ENCODE peak calls at places on chromosomes 13 and 19, in five cellular contexts. One of them, this sample, is unnamed.

GRCh38 chr13:111882351-111882750 is 184.6 kb upstream of the SOX1 start:
- DNase-seq in adipocyte: no peak
- DNase-seq in PC-9: no peak
- DNase-seq in endodermal cell: peak; percentile 26
- DNase-seq in ascending aorta: no peak
- DNase-seq in this sample: no peak

GRCh38 chr19:55353803-55354697 is 469 bp downstream of the COX6B2 start:
- DNase-seq in PC-9: peak; percentile 85
- DNase-seq in ascending aorta: peak; percentile 78
- DNase-seq in endodermal cell: peak; percentile 94
- DNase-seq in adipocyte: peak; percentile 74
- DNase-seq in this sample: no peak

GRCh38 chr13:71866173-71867091 is 572 bp downstream of the DACH1 start:
- DNase-seq in adipocyte: peak; percentile 24
- DNase-seq in endodermal cell: peak; percentile 76
- DNase-seq in ascending aorta: peak; percentile 59
- DNase-seq in PC-9: peak; percentile 47
- DNase-seq in this sample: no peak

GRCh38 chr19:52219611-52220010 is 29.8 kb downstream of the PPP2R1A start:
- DNase-seq in PC-9: no peak
- DNase-seq in endodermal cell: no peak
- DNase-seq in adipocyte: no peak
- DNase-seq in ascending aorta: peak; percentile 53
- DNase-seq in this sample: peak; percentile 49

GRCh38 chr19:10270180-10270615 is 722 bp upstream of the ICAM1 start:
- DNase-seq in adipocyte: no peak
- DNase-seq in ascending aorta: peak; percentile 87
- DNase-seq in PC-9: no peak
- DNase-seq in endodermal cell: peak; percentile 64
- DNase-seq in this sample: peak; percentile 49

GRCh38 chr19:54462072-54462712 is 1.4 kb downstream of the LENG9 start:
- DNase-seq in PC-9: peak; percentile 49
- DNase-seq in endodermal cell: no peak
- DNase-seq in ascending aorta: peak; percentile 62
- DNase-seq in adipocyte: no peak
- DNase-seq in this sample: no peak

GRCh38 chr19:2337329-2337707 is 8.8 kb downstream of the SPPL2B start:
- DNase-seq in PC-9: no peak
- DNase-seq in ascending aorta: no peak
- DNase-seq in adipocyte: no peak
- DNase-seq in endodermal cell: peak; percentile 86
- DNase-seq in this sample: no peak

GRCh38 chr13:81018936-81019335 is 678.0 kb upstream of the SPRY2 start:
- DNase-seq in adipocyte: no peak
- DNase-seq in endodermal cell: no peak
- DNase-seq in ascending aorta: no peak
- DNase-seq in PC-9: no peak
- DNase-seq in this sample: no peak

GRCh38 chr13:45521292-45521691 is 56.6 kb downstream of the COG3 start:
- DNase-seq in PC-9: no peak
- DNase-seq in adipocyte: peak; percentile 85
- DNase-seq in ascending aorta: no peak
- DNase-seq in endodermal cell: no peak
- DNase-seq in this sample: no peak

GRCh38 chr13:94344126-94344863 is 135.2 kb downstream of the DCT start:
- DNase-seq in endodermal cell: no peak
- DNase-seq in ascending aorta: no peak
- DNase-seq in adipocyte: peak; percentile 45
- DNase-seq in PC-9: no peak
- DNase-seq in this sample: no peak

GRCh38 chr19:3276341-3276799 is 51.9 kb downstream of the CELF5 start:
- DNase-seq in ascending aorta: no peak
- DNase-seq in endodermal cell: peak; percentile 99
- DNase-seq in PC-9: peak; percentile 58
- DNase-seq in adipocyte: no peak
- DNase-seq in this sample: no peak

GRCh38 chr19:55649579-55650557 is 1.9 kb downstream of the CCDC106 start:
- DNase-seq in endodermal cell: no peak
- DNase-seq in adipocyte: no peak
- DNase-seq in PC-9: no peak
- DNase-seq in ascending aorta: no peak
- DNase-seq in this sample: no peak

GRCh38 chr13:99802416-99802815 is 169.2 kb downstream of the ZIC5 start:
- DNase-seq in endodermal cell: no peak
- DNase-seq in ascending aorta: no peak
- DNase-seq in adipocyte: no peak
- DNase-seq in PC-9: no peak
- DNase-seq in this sample: no peak

GRCh38 chr13:29266743-29267142 is 328.7 kb downstream of the SLC7A1 start:
- DNase-seq in adipocyte: no peak
- DNase-seq in ascending aorta: no peak
- DNase-seq in endodermal cell: no peak
- DNase-seq in PC-9: no peak
- DNase-seq in this sample: no peak

GRCh38 chr13:30676672-30677071 is 58.7 kb upstream of the ALOX5AP start:
- DNase-seq in ascending aorta: no peak
- DNase-seq in PC-9: no peak
- DNase-seq in adipocyte: no peak
- DNase-seq in endodermal cell: no peak
- DNase-seq in this sample: no peak

GRCh38 chr13:71240906-71241305 is 626.1 kb downstream of the DACH1 start:
- DNase-seq in endodermal cell: peak; percentile 39
- DNase-seq in ascending aorta: no peak
- DNase-seq in PC-9: no peak
- DNase-seq in adipocyte: peak; percentile 1
- DNase-seq in this sample: no peak

GRCh38 chr13:67230774-67231480 is 791 bp upstream of the PCDH9 start:
- DNase-seq in PC-9: peak; percentile 54
- DNase-seq in ascending aorta: peak; percentile 71
- DNase-seq in endodermal cell: peak; percentile 84
- DNase-seq in adipocyte: peak; percentile 90
- DNase-seq in this sample: peak; percentile 14

GRCh38 chr13:74070065-74070464 is 64.1 kb downstream of the KLF12 start:
- DNase-seq in ascending aorta: no peak
- DNase-seq in endodermal cell: no peak
- DNase-seq in adipocyte: no peak
- DNase-seq in PC-9: no peak
- DNase-seq in this sample: no peak

GRCh38 chr19:55435020-55435419 is 8.1 kb downstream of the SHISA7 start:
- DNase-seq in endodermal cell: no peak
- DNase-seq in ascending aorta: no peak
- DNase-seq in adipocyte: no peak
- DNase-seq in PC-9: no peak
- DNase-seq in this sample: no peak

GRCh38 chr13:38348890-38349289 is 761 bp upstream of the UFM1 start:
- DNase-seq in endodermal cell: no peak
- DNase-seq in ascending aorta: no peak
- DNase-seq in PC-9: peak; percentile 4
- DNase-seq in adipocyte: peak; percentile 59
- DNase-seq in this sample: no peak

GRCh38 chr19:48543121-48543710 is 8.8 kb upstream of the SULT2B1 start:
- DNase-seq in adipocyte: no peak
- DNase-seq in PC-9: peak; percentile 96
- DNase-seq in endodermal cell: peak; percentile 68
- DNase-seq in ascending aorta: no peak
- DNase-seq in this sample: no peak

GRCh38 chr13:20989883-20990282 is 71.5 kb downstream of the LATS2 start:
- DNase-seq in adipocyte: no peak
- DNase-seq in PC-9: no peak
- DNase-seq in endodermal cell: no peak
- DNase-seq in ascending aorta: no peak
- DNase-seq in this sample: no peak

GRCh38 chr13:50421457-50422130 is 406.4 kb downstream of the KCNRG start:
- DNase-seq in PC-9: no peak
- DNase-seq in ascending aorta: no peak
- DNase-seq in endodermal cell: no peak
- DNase-seq in adipocyte: no peak
- DNase-seq in this sample: no peak

GRCh38 chr19:55283548-55284393 is at the start of gene BRSK1:
- DNase-seq in PC-9: peak; percentile 34
- DNase-seq in adipocyte: peak; percentile 87
- DNase-seq in ascending aorta: peak; percentile 83
- DNase-seq in endodermal cell: peak; percentile 95
- DNase-seq in this sample: no peak

GRCh38 chr19:1947651-1948209 is 6.8 kb downstream of the CSNK1G2 start:
- DNase-seq in PC-9: peak; percentile 27
- DNase-seq in endodermal cell: no peak
- DNase-seq in ascending aorta: no peak
- DNase-seq in adipocyte: no peak
- DNase-seq in this sample: no peak

GRCh38 chr13:93549326-93549855 is 322.8 kb downstream of the GPC6 start:
- DNase-seq in endodermal cell: peak; percentile 47
- DNase-seq in PC-9: no peak
- DNase-seq in adipocyte: no peak
- DNase-seq in ascending aorta: no peak
- DNase-seq in this sample: no peak

GRCh38 chr19:55913643-55914268 is 18.4 kb downstream of the NLRP13 start:
- DNase-seq in PC-9: peak; percentile 10
- DNase-seq in adipocyte: no peak
- DNase-seq in ascending aorta: no peak
- DNase-seq in endodermal cell: peak; percentile 53
- DNase-seq in this sample: no peak

GRCh38 chr13:43561081-43561480 is 225.7 kb downstream of the ENOX1 start:
- DNase-seq in adipocyte: no peak
- DNase-seq in ascending aorta: no peak
- DNase-seq in endodermal cell: no peak
- DNase-seq in PC-9: no peak
- DNase-seq in this sample: no peak

GRCh38 chr13:26629260-26629659 is 71.8 kb downstream of the WASF3 start:
- DNase-seq in PC-9: no peak
- DNase-seq in endodermal cell: peak; percentile 64
- DNase-seq in adipocyte: no peak
- DNase-seq in ascending aorta: no peak
- DNase-seq in this sample: no peak

GRCh38 chr19:738509-739128 is 12.3 kb upstream of the MISP start:
- DNase-seq in PC-9: no peak
- DNase-seq in adipocyte: no peak
- DNase-seq in endodermal cell: no peak
- DNase-seq in ascending aorta: no peak
- DNase-seq in this sample: no peak

GRCh38 chr13:40170982-40171381 is 495.5 kb downstream of the FOXO1 start:
- DNase-seq in endodermal cell: peak; percentile 49
- DNase-seq in adipocyte: no peak
- DNase-seq in ascending aorta: peak; percentile 43
- DNase-seq in PC-9: no peak
- DNase-seq in this sample: no peak

GRCh38 chr13:40171566-40171965 is 494.9 kb downstream of the FOXO1 start:
- DNase-seq in adipocyte: no peak
- DNase-seq in PC-9: no peak
- DNase-seq in ascending aorta: no peak
- DNase-seq in endodermal cell: no peak
- DNase-seq in this sample: no peak

GRCh38 chr13:40172149-40172591 is 494.3 kb downstream of the FOXO1 start:
- DNase-seq in endodermal cell: peak; percentile 71
- DNase-seq in adipocyte: no peak
- DNase-seq in PC-9: no peak
- DNase-seq in ascending aorta: peak; percentile 61
- DNase-seq in this sample: no peak

GRCh38 chr13:40175639-40176038 is 490.8 kb downstream of the FOXO1 start:
- DNase-seq in PC-9: no peak
- DNase-seq in endodermal cell: no peak
- DNase-seq in adipocyte: no peak
- DNase-seq in ascending aorta: no peak
- DNase-seq in this sample: no peak

GRCh38 chr13:40172878-40173277 is 493.6 kb downstream of the FOXO1 start:
- DNase-seq in endodermal cell: no peak
- DNase-seq in PC-9: no peak
- DNase-seq in adipocyte: no peak
- DNase-seq in ascending aorta: no peak
- DNase-seq in this sample: no peak
- H3K4me1 ChIP-seq in endodermal cell: peaks cover 6% of the 10 kb centered on the region
- H3K4me1 ChIP-seq in PC-9: peaks cover 5% of the 10 kb centered on the region
- H3K4me1 ChIP-seq in adipocyte: peaks cover 28% of the 10 kb centered on the region
- H3K4me1 ChIP-seq in ascending aorta: no peaks in the 10 kb centered on the region
- H3K4me1 ChIP-seq in this sample: peaks cover 4% of the 10 kb centered on the region

GRCh38 chr19:36687214-36688056 is at the start of gene ZNF567:
- DNase-seq in adipocyte: peak; percentile 98
- DNase-seq in PC-9: peak; percentile 98
- DNase-seq in ascending aorta: peak; percentile 98
- DNase-seq in endodermal cell: peak; percentile 99
- DNase-seq in this sample: peak; percentile 96
- H3K4me3 ChIP-seq in adipocyte: peak within 1 kb of the TSS; percentile 99
- H3K4me3 ChIP-seq in PC-9: peak within 1 kb of the TSS; percentile 82
- H3K4me3 ChIP-seq in ascending aorta: peak within 1 kb of the TSS; percentile 68
- H3K4me3 ChIP-seq in endodermal cell: peak within 1 kb of the TSS; percentile 99
- H3K4me3 ChIP-seq in this sample: peak within 1 kb of the TSS; percentile 95

GRCh38 chr13:23752111-23753001 is 136.8 kb downstream of the MIPEP start:
- DNase-seq in PC-9: no peak
- DNase-seq in ascending aorta: no peak
- DNase-seq in adipocyte: peak; percentile 38
- DNase-seq in endodermal cell: no peak
- DNase-seq in this sample: no peak

GRCh38 chr13:23751195-23751594 is 138.0 kb downstream of the MIPEP start:
- DNase-seq in adipocyte: peak; percentile 23
- DNase-seq in ascending aorta: no peak
- DNase-seq in PC-9: no peak
- DNase-seq in endodermal cell: no peak
- DNase-seq in this sample: no peak

GRCh38 chr13:23754506-23754905 is 134.7 kb downstream of the MIPEP start:
- DNase-seq in endodermal cell: no peak
- DNase-seq in PC-9: no peak
- DNase-seq in adipocyte: peak; percentile 49
- DNase-seq in ascending aorta: no peak
- DNase-seq in this sample: no peak

GRCh38 chr13:23753523-23753922 is 135.7 kb downstream of the MIPEP start:
- DNase-seq in endodermal cell: no peak
- DNase-seq in PC-9: peak; percentile 11
- DNase-seq in ascending aorta: no peak
- DNase-seq in adipocyte: peak; percentile 65
- DNase-seq in this sample: no peak

GRCh38 chr13:23755040-23755439 is 134.2 kb downstream of the MIPEP start:
- DNase-seq in ascending aorta: no peak
- DNase-seq in adipocyte: no peak
- DNase-seq in PC-9: no peak
- DNase-seq in endodermal cell: no peak
- DNase-seq in this sample: no peak
- H3K4me1 ChIP-seq in ascending aorta: no peaks in the 10 kb centered on the region
- H3K4me1 ChIP-seq in adipocyte: peaks cover 33% of the 10 kb centered on the region
- H3K4me1 ChIP-seq in PC-9: no peaks in the 10 kb centered on the region
- H3K4me1 ChIP-seq in endodermal cell: no peaks in the 10 kb centered on the region
- H3K4me1 ChIP-seq in this sample: no peaks in the 10 kb centered on the region

DNA sequence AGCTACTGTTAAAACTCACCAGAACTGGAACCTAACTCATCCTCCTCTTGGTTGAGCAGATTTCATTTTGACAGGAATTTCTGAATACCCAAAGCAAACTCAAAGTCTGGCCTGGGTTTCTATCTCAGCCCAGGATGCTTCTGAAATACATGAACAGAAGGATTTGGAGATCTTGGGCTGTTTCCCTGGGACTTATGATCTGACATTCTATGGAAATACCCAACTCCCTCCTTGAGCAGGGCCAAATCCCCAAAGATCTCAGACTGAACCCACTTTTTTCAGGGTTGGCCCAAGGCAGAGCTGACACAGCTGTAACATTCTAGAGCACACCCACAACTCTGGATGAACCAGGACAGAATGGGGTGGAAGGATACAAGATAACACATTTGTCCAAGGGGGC is 1.1 kb upstream of the ITM2B start:
- DNase-seq in ascending aorta: no peak
- DNase-seq in endodermal cell: no peak
- DNase-seq in PC-9: no peak
- DNase-seq in adipocyte: no peak
- DNase-seq in this sample: no peak
- H3K4me3 ChIP-seq in ascending aorta: peak overlapping the region; percentile 99
- H3K4me3 ChIP-seq in endodermal cell: no peak overlapping the region
- H3K4me3 ChIP-seq in PC-9: no peak overlapping the region
- H3K4me3 ChIP-seq in adipocyte: peak overlapping the region; percentile 98
- H3K4me3 ChIP-seq in this sample: peak overlapping the region; percentile 99

GRCh38 chr19:16435999-16436650 is 35.6 kb downstream of the EPS15L1 start:
- DNase-seq in ascending aorta: no peak
- DNase-seq in PC-9: no peak
- DNase-seq in endodermal cell: no peak
- DNase-seq in adipocyte: no peak
- DNase-seq in this sample: no peak
- H3K4me1 ChIP-seq in ascending aorta: peaks cover 11% of the 10 kb centered on the region
- H3K4me1 ChIP-seq in PC-9: no peaks in the 10 kb centered on the region
- H3K4me1 ChIP-seq in endodermal cell: no peaks in the 10 kb centered on the region
- H3K4me1 ChIP-seq in adipocyte: peaks cover 33% of the 10 kb centered on the region
- H3K4me1 ChIP-seq in this sample: peaks cover 43% of the 10 kb centered on the region

This sample was measured in gastrocnemius medialis.